ENCODE peak calls at places on chromosomes 1 and 21, in nine cellular contexts. One of them, this sample, is unnamed. For H3K36me3, the result is how much of the 10 kb centered on the place peaks cover.

GRCh38 chr1:55958498-55958897 is 620.9 kb downstream of the PLPP3 start:
- DNase-seq in transverse colon: no peak
- DNase-seq in tibial nerve: no peak
- DNase-seq in fibroblast of lung: peak
- DNase-seq in CD8-positive, alpha-beta memory T cell: no peak
- DNase-seq in effector memory CD4-positive, alpha-beta T cell: no peak
- DNase-seq in astrocyte: peak
- DNase-seq in CD4-positive, CD25-positive, alpha-beta regulatory T cell: no peak
- DNase-seq in colonic mucosa: no peak
- DNase-seq in this sample: no peak

GRCh38 chr1:245440933-245441332 is 286.1 kb downstream of the KIF26B start:
- DNase-seq in tibial nerve: no peak
- DNase-seq in fibroblast of lung: no peak
- DNase-seq in astrocyte: no peak
- DNase-seq in CD8-positive, alpha-beta memory T cell: no peak
- DNase-seq in colonic mucosa: no peak
- DNase-seq in CD4-positive, CD25-positive, alpha-beta regulatory T cell: no peak
- DNase-seq in effector memory CD4-positive, alpha-beta T cell: no peak
- DNase-seq in transverse colon: no peak
- DNase-seq in this sample: no peak

GRCh38 chr21:45244799-45245340 is 42.8 kb downstream of the POFUT2 start:
- DNase-seq in colonic mucosa: no peak
- DNase-seq in effector memory CD4-positive, alpha-beta T cell: no peak
- DNase-seq in fibroblast of lung: no peak
- DNase-seq in CD8-positive, alpha-beta memory T cell: no peak
- DNase-seq in astrocyte: no peak
- DNase-seq in CD4-positive, CD25-positive, alpha-beta regulatory T cell: no peak
- DNase-seq in transverse colon: no peak
- DNase-seq in tibial nerve: no peak
- DNase-seq in this sample: no peak

GRCh38 chr1:101924700-101925099 is 72.0 kb downstream of the OLFM3 start:
- DNase-seq in transverse colon: no peak
- DNase-seq in CD8-positive, alpha-beta memory T cell: no peak
- DNase-seq in astrocyte: no peak
- DNase-seq in effector memory CD4-positive, alpha-beta T cell: no peak
- DNase-seq in fibroblast of lung: no peak
- DNase-seq in CD4-positive, CD25-positive, alpha-beta regulatory T cell: no peak
- DNase-seq in tibial nerve: no peak
- DNase-seq in colonic mucosa: no peak
- DNase-seq in this sample: no peak

GRCh38 chr1:240998441-240999015 is 358.5 kb downstream of the RGS7 start:
- DNase-seq in tibial nerve: no peak
- DNase-seq in astrocyte: no peak
- DNase-seq in colonic mucosa: no peak
- DNase-seq in effector memory CD4-positive, alpha-beta T cell: no peak
- DNase-seq in transverse colon: no peak
- DNase-seq in fibroblast of lung: no peak
- DNase-seq in CD4-positive, CD25-positive, alpha-beta regulatory T cell: no peak
- DNase-seq in CD8-positive, alpha-beta memory T cell: no peak
- DNase-seq in this sample: no peak

GRCh38 chr1:230870916-230871315 is 2.6 kb upstream of the C1orf198 start:
- DNase-seq in CD8-positive, alpha-beta memory T cell: no peak
- DNase-seq in fibroblast of lung: no peak
- DNase-seq in effector memory CD4-positive, alpha-beta T cell: no peak
- DNase-seq in colonic mucosa: no peak
- DNase-seq in CD4-positive, CD25-positive, alpha-beta regulatory T cell: no peak
- DNase-seq in astrocyte: no peak
- DNase-seq in transverse colon: no peak
- DNase-seq in tibial nerve: no peak
- DNase-seq in this sample: no peak

GRCh38 chr1:198620951-198621824 is 17.7 kb upstream of the PTPRC start:
- DNase-seq in transverse colon: peak
- DNase-seq in CD4-positive, CD25-positive, alpha-beta regulatory T cell: peak
- DNase-seq in colonic mucosa: no peak
- DNase-seq in astrocyte: no peak
- DNase-seq in tibial nerve: no peak
- DNase-seq in CD8-positive, alpha-beta memory T cell: peak
- DNase-seq in effector memory CD4-positive, alpha-beta T cell: peak
- DNase-seq in fibroblast of lung: peak
- DNase-seq in this sample: peak

GRCh38 chr1:180386740-180387367 is 115.5 kb downstream of the ACBD6 start:
- DNase-seq in effector memory CD4-positive, alpha-beta T cell: no peak
- DNase-seq in tibial nerve: no peak
- DNase-seq in transverse colon: no peak
- DNase-seq in fibroblast of lung: no peak
- DNase-seq in astrocyte: no peak
- DNase-seq in CD4-positive, CD25-positive, alpha-beta regulatory T cell: no peak
- DNase-seq in colonic mucosa: no peak
- DNase-seq in CD8-positive, alpha-beta memory T cell: no peak
- DNase-seq in this sample: no peak

GRCh38 chr1:212752934-212753497 is 38.6 kb downstream of the NSL1 start:
- DNase-seq in CD4-positive, CD25-positive, alpha-beta regulatory T cell: peak
- DNase-seq in effector memory CD4-positive, alpha-beta T cell: no peak
- DNase-seq in transverse colon: no peak
- DNase-seq in tibial nerve: no peak
- DNase-seq in astrocyte: no peak
- DNase-seq in CD8-positive, alpha-beta memory T cell: no peak
- DNase-seq in fibroblast of lung: peak
- DNase-seq in colonic mucosa: no peak
- DNase-seq in this sample: no peak

GRCh38 chr1:208207388-208208131 is 36.6 kb downstream of the PLXNA2 start:
- DNase-seq in transverse colon: no peak
- DNase-seq in effector memory CD4-positive, alpha-beta T cell: no peak
- DNase-seq in tibial nerve: no peak
- DNase-seq in CD4-positive, CD25-positive, alpha-beta regulatory T cell: no peak
- DNase-seq in astrocyte: peak
- DNase-seq in colonic mucosa: no peak
- DNase-seq in fibroblast of lung: peak
- DNase-seq in CD8-positive, alpha-beta memory T cell: no peak
- DNase-seq in this sample: no peak

GRCh38 chr1:224237094-224237881 is 54.2 kb downstream of the DEGS1 start:
- DNase-seq in tibial nerve: no peak
- DNase-seq in fibroblast of lung: no peak
- DNase-seq in transverse colon: no peak
- DNase-seq in CD8-positive, alpha-beta memory T cell: no peak
- DNase-seq in colonic mucosa: no peak
- DNase-seq in CD4-positive, CD25-positive, alpha-beta regulatory T cell: no peak
- DNase-seq in effector memory CD4-positive, alpha-beta T cell: no peak
- DNase-seq in astrocyte: no peak
- DNase-seq in this sample: no peak

GRCh38 chr1:40024671-40025070 is 15.9 kb upstream of the CAP1 start:
- DNase-seq in CD8-positive, alpha-beta memory T cell: no peak
- DNase-seq in fibroblast of lung: no peak
- DNase-seq in transverse colon: no peak
- DNase-seq in astrocyte: no peak
- DNase-seq in tibial nerve: no peak
- DNase-seq in effector memory CD4-positive, alpha-beta T cell: no peak
- DNase-seq in CD4-positive, CD25-positive, alpha-beta regulatory T cell: no peak
- DNase-seq in colonic mucosa: no peak
- DNase-seq in this sample: no peak

GRCh38 chr1:98211271-98211840 is 290.5 kb upstream of the DPYD start:
- DNase-seq in astrocyte: no peak
- DNase-seq in CD4-positive, CD25-positive, alpha-beta regulatory T cell: no peak
- DNase-seq in fibroblast of lung: peak
- DNase-seq in effector memory CD4-positive, alpha-beta T cell: no peak
- DNase-seq in CD8-positive, alpha-beta memory T cell: no peak
- DNase-seq in colonic mucosa: no peak
- DNase-seq in transverse colon: no peak
- DNase-seq in tibial nerve: no peak
- DNase-seq in this sample: no peak

GRCh38 chr1:92503043-92503925 is 16.6 kb upstream of the GFI1 start:
- DNase-seq in transverse colon: no peak
- DNase-seq in astrocyte: no peak
- DNase-seq in tibial nerve: no peak
- DNase-seq in effector memory CD4-positive, alpha-beta T cell: no peak
- DNase-seq in CD4-positive, CD25-positive, alpha-beta regulatory T cell: no peak
- DNase-seq in CD8-positive, alpha-beta memory T cell: no peak
- DNase-seq in fibroblast of lung: no peak
- DNase-seq in colonic mucosa: no peak
- DNase-seq in this sample: no peak

DNA sequence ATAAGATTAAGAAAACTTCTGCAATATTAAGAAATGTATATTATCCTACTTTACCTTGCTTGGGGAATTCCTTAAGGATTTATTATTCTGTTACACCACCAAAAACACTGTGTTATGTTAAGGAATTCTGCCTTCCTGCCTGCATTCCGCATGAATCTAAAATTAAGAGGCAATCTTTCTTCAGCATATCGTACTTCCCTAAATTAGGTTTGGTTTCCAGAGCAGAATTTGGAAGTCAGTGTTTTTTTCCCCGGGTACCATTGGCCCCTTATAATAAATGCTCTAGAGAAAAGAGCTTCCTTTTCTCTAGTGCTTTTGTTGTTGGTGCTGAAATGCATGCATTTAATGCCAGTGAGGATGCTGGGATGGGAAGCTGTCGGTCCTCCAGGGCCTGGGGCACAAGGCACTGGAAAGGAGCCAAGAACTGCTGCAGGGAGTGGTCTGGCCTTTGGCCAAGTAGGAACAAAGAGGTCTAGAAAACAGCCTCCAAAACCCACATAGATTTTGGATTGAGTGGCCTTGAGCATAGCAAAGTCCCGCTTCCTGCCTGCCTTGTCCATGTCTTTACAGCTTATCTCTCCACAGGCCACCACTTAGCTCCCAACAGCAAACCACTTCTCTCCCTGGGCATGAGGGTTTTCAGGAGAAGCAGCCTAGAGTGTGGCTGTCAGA is 69.9 kb downstream of the RRAGC start:
- DNase-seq in fibroblast of lung: no peak
- DNase-seq in colonic mucosa: no peak
- DNase-seq in effector memory CD4-positive, alpha-beta T cell: no peak
- DNase-seq in tibial nerve: no peak
- DNase-seq in CD8-positive, alpha-beta memory T cell: no peak
- DNase-seq in CD4-positive, CD25-positive, alpha-beta regulatory T cell: no peak
- DNase-seq in astrocyte: no peak
- DNase-seq in transverse colon: no peak
- DNase-seq in this sample: no peak
- H3K4me3 ChIP-seq in fibroblast of lung: no peak
- H3K4me3 ChIP-seq in colonic mucosa: no peak
- H3K4me3 ChIP-seq in effector memory CD4-positive, alpha-beta T cell: no peak
- H3K4me3 ChIP-seq in tibial nerve: no peak
- H3K4me3 ChIP-seq in CD8-positive, alpha-beta memory T cell: no peak
- H3K4me3 ChIP-seq in CD4-positive, CD25-positive, alpha-beta regulatory T cell: no peak
- H3K4me3 ChIP-seq in astrocyte: no peak
- H3K4me3 ChIP-seq in transverse colon: no peak
- H3K4me3 ChIP-seq in this sample: no peak

GRCh38 chr1:21839337-21840037 is 27.4 kb downstream of the LDLRAD2 start:
- DNase-seq in CD8-positive, alpha-beta memory T cell: no peak
- DNase-seq in colonic mucosa: no peak
- DNase-seq in effector memory CD4-positive, alpha-beta T cell: no peak
- DNase-seq in tibial nerve: no peak
- DNase-seq in CD4-positive, CD25-positive, alpha-beta regulatory T cell: no peak
- DNase-seq in astrocyte: no peak
- DNase-seq in fibroblast of lung: no peak
- DNase-seq in transverse colon: no peak
- DNase-seq in this sample: no peak
- H3K36me3 ChIP-seq in CD8-positive, alpha-beta memory T cell: under half
- H3K36me3 ChIP-seq in colonic mucosa: under half
- H3K36me3 ChIP-seq in effector memory CD4-positive, alpha-beta T cell: under half
- H3K36me3 ChIP-seq in tibial nerve: under half
- H3K36me3 ChIP-seq in CD4-positive, CD25-positive, alpha-beta regulatory T cell: under half
- H3K36me3 ChIP-seq in astrocyte: under half
- H3K36me3 ChIP-seq in fibroblast of lung: half or more
- H3K36me3 ChIP-seq in transverse colon: half or more
- H3K36me3 ChIP-seq in this sample: under half

GRCh38 chr1:8411803-8412182 is 93.9 kb downstream of the SLC45A1 start:
- DNase-seq in colonic mucosa: no peak
- DNase-seq in tibial nerve: no peak
- DNase-seq in effector memory CD4-positive, alpha-beta T cell: no peak
- DNase-seq in transverse colon: no peak
- DNase-seq in CD4-positive, CD25-positive, alpha-beta regulatory T cell: no peak
- DNase-seq in CD8-positive, alpha-beta memory T cell: no peak
- DNase-seq in astrocyte: no peak
- DNase-seq in fibroblast of lung: no peak
- DNase-seq in this sample: no peak

GRCh38 chr1:8410791-8411190 is 92.9 kb downstream of the SLC45A1 start:
- DNase-seq in effector memory CD4-positive, alpha-beta T cell: no peak
- DNase-seq in colonic mucosa: no peak
- DNase-seq in CD4-positive, CD25-positive, alpha-beta regulatory T cell: no peak
- DNase-seq in transverse colon: no peak
- DNase-seq in tibial nerve: no peak
- DNase-seq in astrocyte: no peak
- DNase-seq in CD8-positive, alpha-beta memory T cell: no peak
- DNase-seq in fibroblast of lung: no peak
- DNase-seq in this sample: no peak

GRCh38 chr1:8409107-8409506 is 91.2 kb downstream of the SLC45A1 start:
- DNase-seq in astrocyte: peak
- DNase-seq in fibroblast of lung: peak
- DNase-seq in tibial nerve: no peak
- DNase-seq in effector memory CD4-positive, alpha-beta T cell: no peak
- DNase-seq in colonic mucosa: no peak
- DNase-seq in CD8-positive, alpha-beta memory T cell: no peak
- DNase-seq in CD4-positive, CD25-positive, alpha-beta regulatory T cell: peak
- DNase-seq in transverse colon: peak
- DNase-seq in this sample: peak

GRCh38 chr1:8409666-8410065 is 91.8 kb downstream of the SLC45A1 start:
- DNase-seq in tibial nerve: no peak
- DNase-seq in CD4-positive, CD25-positive, alpha-beta regulatory T cell: no peak
- DNase-seq in fibroblast of lung: no peak
- DNase-seq in colonic mucosa: no peak
- DNase-seq in transverse colon: no peak
- DNase-seq in effector memory CD4-positive, alpha-beta T cell: no peak
- DNase-seq in astrocyte: no peak
- DNase-seq in CD8-positive, alpha-beta memory T cell: no peak
- DNase-seq in this sample: no peak

GRCh38 chr1:8412183-8412831 is 94.4 kb downstream of the SLC45A1 start:
- DNase-seq in colonic mucosa: no peak
- DNase-seq in CD8-positive, alpha-beta memory T cell: no peak
- DNase-seq in effector memory CD4-positive, alpha-beta T cell: no peak
- DNase-seq in astrocyte: peak
- DNase-seq in CD4-positive, CD25-positive, alpha-beta regulatory T cell: no peak
- DNase-seq in fibroblast of lung: peak
- DNase-seq in transverse colon: peak
- DNase-seq in tibial nerve: no peak
- DNase-seq in this sample: no peak
- H3K27ac ChIP-seq in colonic mucosa: peak
- H3K27ac ChIP-seq in CD8-positive, alpha-beta memory T cell: no peak
- H3K27ac ChIP-seq in effector memory CD4-positive, alpha-beta T cell: no peak
- H3K27ac ChIP-seq in astrocyte: peak
- H3K27ac ChIP-seq in CD4-positive, CD25-positive, alpha-beta regulatory T cell: no peak
- H3K27ac ChIP-seq in fibroblast of lung: peak
- H3K27ac ChIP-seq in transverse colon: peak
- H3K27ac ChIP-seq in tibial nerve: peak
- H3K27ac ChIP-seq in this sample: no peak

DNA sequence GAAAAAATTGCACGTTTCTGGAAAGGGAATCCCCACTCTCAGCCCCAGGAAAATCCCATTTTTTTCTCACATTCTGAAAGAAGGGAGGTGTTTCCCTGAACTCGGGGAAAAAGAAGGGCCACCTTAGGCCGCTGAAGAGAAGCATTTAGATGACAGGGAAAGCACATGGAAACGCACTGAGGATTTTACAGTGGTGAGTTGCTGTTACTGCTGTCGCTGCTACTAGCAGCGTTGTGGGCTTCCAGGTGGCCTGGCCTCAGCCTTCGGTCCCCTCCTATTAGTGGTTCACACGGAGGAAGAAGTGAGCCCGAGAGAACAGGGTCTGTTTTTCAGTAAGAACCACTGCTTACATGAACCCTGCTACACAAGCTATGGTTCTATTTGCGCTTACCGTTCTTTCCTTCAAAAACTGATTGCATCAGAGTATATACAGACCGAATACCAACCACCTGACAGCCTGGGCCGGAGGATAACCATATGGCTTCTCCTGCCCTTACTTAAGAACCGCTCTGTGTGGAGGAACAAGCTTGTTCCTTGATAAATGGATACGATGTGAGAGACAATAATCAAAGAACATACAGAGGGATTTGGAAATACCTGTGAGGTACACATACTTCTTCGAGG is 986 bp upstream of the KCNT2 start:
- DNase-seq in CD4-positive, CD25-positive, alpha-beta regulatory T cell: no peak
- DNase-seq in astrocyte: no peak
- DNase-seq in CD8-positive, alpha-beta memory T cell: no peak
- DNase-seq in transverse colon: no peak
- DNase-seq in fibroblast of lung: no peak
- DNase-seq in effector memory CD4-positive, alpha-beta T cell: no peak
- DNase-seq in colonic mucosa: no peak
- DNase-seq in tibial nerve: no peak
- DNase-seq in this sample: no peak
- H3K4me3 ChIP-seq in CD4-positive, CD25-positive, alpha-beta regulatory T cell: no peak
- H3K4me3 ChIP-seq in astrocyte: peak
- H3K4me3 ChIP-seq in CD8-positive, alpha-beta memory T cell: no peak
- H3K4me3 ChIP-seq in transverse colon: peak
- H3K4me3 ChIP-seq in fibroblast of lung: peak
- H3K4me3 ChIP-seq in effector memory CD4-positive, alpha-beta T cell: no peak
- H3K4me3 ChIP-seq in colonic mucosa: no peak
- H3K4me3 ChIP-seq in tibial nerve: peak
- H3K4me3 ChIP-seq in this sample: no peak